ENCODE peak calls at places on chromosomes 2 and 18, in nine cellular contexts. D is fibroblast of lung, M is suprapubic skin, L is thoracic aorta, F is heart right ventricle, A is adrenal gland, S is mammary epithelial cell, E is neural progenitor cell, Z is lung. R is an unnamed sample. For H3K36me3, the result is how much of the 10 kb centered on the place peaks cover.

GRCh38 chr2:238286551-238286950 is 1.9 kb downstream of the PER2 start:
- DNase-seq in Z (peak), E (no peak), S (peak), D (peak), M (peak), L (peak), A (peak), F (peak), R (peak)

GRCh38 chr2:53767405-53768232 is at the start of gene CHAC2:
- DNase-seq in L (peak), Z (peak), S (peak), A (peak), E (peak), M (peak), F (peak), D (peak), R (peak)

GRCh38 chr2:145752091-145752806 is 1232.3 kb upstream of the ZEB2 start:
- DNase-seq in A (peak), F (peak), M (no peak), L (no peak), D (peak), S (peak), E (peak), Z (peak), R (peak)

GRCh38 chr2:109173311-109174171 is 44.5 kb downstream of the SH3RF3 start:
- DNase-seq in D (peak), M (peak), E (peak), L (peak), A (peak), Z (peak), F (peak), S (no peak), R (peak)

GRCh38 chr2:69694894-69695849 is 46.8 kb upstream of the ANXA4 start:
- DNase-seq in A (no peak), S (peak), D (peak), L (no peak), F (no peak), E (no peak), Z (no peak), M (no peak), R (no peak)

GRCh38 chr2:74317696-74318095 is 25.5 kb downstream of the SLC4A5 start:
- DNase-seq in L (no peak), E (no peak), D (no peak), S (no peak), M (no peak), A (no peak), Z (no peak), F (no peak), R (no peak)

GRCh38 chr2:42879116-42879705 is 86.8 kb upstream of the HAAO start:
- DNase-seq in E (no peak), M (no peak), D (no peak), F (no peak), S (no peak), L (no peak), A (no peak), Z (no peak), R (no peak)

GRCh38 chr18:79614211-79615028 is 65.2 kb upstream of the CTDP1 start:
- DNase-seq in S (no peak), D (no peak), L (no peak), A (no peak), Z (no peak), E (no peak), M (peak), F (no peak), R (no peak)

GRCh38 chr18:468841-469796 is 31.4 kb downstream of the COLEC12 start:
- DNase-seq in E (no peak), A (no peak), L (no peak), M (no peak), D (no peak), Z (no peak), S (no peak), F (no peak), R (no peak)

GRCh38 chr2:155377178-155377780 is 678.8 kb downstream of the KCNJ3 start:
- DNase-seq in M (no peak), F (no peak), Z (no peak), A (no peak), E (peak), D (peak), L (no peak), S (peak), R (no peak)

GRCh38 chr2:96537734-96538486 is 1.4 kb downstream of the ARID5A start:
- DNase-seq in D (no peak), Z (no peak), M (no peak), A (no peak), S (no peak), L (no peak), E (peak), F (peak), R (no peak)

GRCh38 chr2:67067656-67068055 is 329.5 kb upstream of the ETAA1 start:
- DNase-seq in A (no peak), L (no peak), Z (no peak), E (no peak), F (no peak), D (no peak), S (no peak), M (no peak), R (no peak)

GRCh38 chr2:165239230-165239629 is at the start of gene SCN2A:
- DNase-seq in Z (no peak), A (no peak), F (no peak), L (no peak), S (peak), E (peak), D (peak), M (no peak), R (no peak)

GRCh38 chr2:231590614-231591013 is 2.0 kb upstream of the TEX44 start:
- DNase-seq in E (no peak), L (no peak), D (no peak), M (no peak), F (no peak), A (no peak), Z (no peak), S (no peak), R (no peak)

GRCh38 chr18:37783771-37784170 is 218.2 kb upstream of the CELF4 start:
- DNase-seq in Z (no peak), D (no peak), A (no peak), F (no peak), S (no peak), M (no peak), E (no peak), L (no peak), R (no peak)

GRCh38 chr18:5155180-5155906 is 41.7 kb downstream of the AKAIN1 start:
- DNase-seq in Z (no peak), L (no peak), F (peak), M (no peak), E (no peak), S (no peak), D (no peak), A (no peak), R (no peak)

GRCh38 chr2:229486673-229487072 is 215.6 kb upstream of the PID1 start:
- DNase-seq in A (no peak), E (peak), M (no peak), F (no peak), L (no peak), Z (no peak), S (no peak), D (no peak), R (no peak)

GRCh38 chr2:218658671-218659257 is 659 bp downstream of the ZNF142 start:
- DNase-seq in E (peak), L (no peak), D (peak), F (no peak), A (no peak), M (no peak), Z (peak), S (peak), R (peak)
- TF ChIP-seq CTCF in E (peak), L (no peak), D (peak), F (no peak), A (peak), M (no peak), Z (peak), S (peak), R (no peak)

DNA sequence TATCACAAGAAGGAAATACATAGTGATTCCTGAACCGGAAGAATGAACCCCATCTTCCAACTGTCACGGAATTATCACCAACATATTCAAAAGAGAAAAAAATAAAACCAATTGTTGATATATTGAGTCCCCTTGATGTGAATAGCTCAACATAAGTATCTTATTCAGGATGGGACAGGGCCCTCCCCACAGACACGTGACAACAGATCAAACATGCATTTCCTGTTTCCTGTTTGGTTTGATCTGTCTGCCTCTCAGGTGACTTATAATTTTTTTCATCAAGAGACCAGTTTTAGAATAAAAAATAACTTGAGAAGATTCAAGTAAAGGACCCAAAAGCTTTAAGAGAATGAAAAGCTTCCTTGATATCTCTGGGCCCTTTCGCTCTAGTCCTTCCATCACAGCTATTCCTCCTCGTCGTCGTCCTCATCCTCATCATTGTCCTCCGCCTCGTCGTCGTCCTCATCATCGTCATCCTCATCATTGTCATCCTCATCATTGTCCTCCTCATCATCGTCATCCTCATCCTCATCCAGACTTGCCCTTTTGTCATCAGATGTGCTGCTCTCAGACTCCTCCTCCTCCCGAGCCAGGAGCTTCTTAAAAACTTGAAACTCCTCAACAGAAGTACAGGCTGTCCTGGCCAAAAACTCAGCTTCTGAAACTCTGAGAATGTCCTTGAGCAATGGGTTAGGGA is 6.3 kb downstream of the MTERF4 start:
- DNase-seq in Z (no peak), A (no peak), S (no peak), L (no peak), F (no peak), E (no peak), M (no peak), D (no peak), R (no peak)
- H3K36me3 ChIP-seq in Z (under half), A (under half), S (under half), L (half or more), F (half or more), E (under half), M (half or more), D (under half), R (under half)

GRCh38 chr2:49616800-49617199 is 462.5 kb upstream of the FSHR start:
- DNase-seq in L (no peak), S (peak), F (no peak), A (no peak), Z (no peak), M (no peak), D (peak), E (peak), R (peak)

GRCh38 chr2:49621014-49621413 is 466.7 kb upstream of the FSHR start:
- DNase-seq in D (no peak), A (no peak), Z (no peak), F (no peak), S (no peak), M (no peak), L (no peak), E (peak), R (no peak)

DNA sequence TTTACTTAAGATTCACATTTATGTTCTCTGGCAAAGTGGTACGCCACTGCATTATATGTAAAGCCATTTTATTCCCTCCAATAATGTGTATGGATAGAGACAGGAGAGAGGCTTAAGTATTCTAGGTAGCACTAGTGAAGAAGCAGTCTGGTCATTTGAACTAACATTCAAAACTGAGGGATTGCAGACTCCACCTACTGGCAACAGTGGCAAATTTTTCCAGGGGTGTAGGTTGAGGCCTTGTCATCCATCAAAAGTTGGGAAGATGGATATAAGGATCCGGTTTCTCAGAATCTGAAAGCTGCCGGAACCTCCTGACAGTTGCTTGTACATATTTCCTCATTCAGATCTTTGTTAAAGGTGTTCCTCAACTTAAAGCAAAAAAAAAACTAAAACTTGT is 465.5 kb upstream of the FSHR start:
- DNase-seq in D (no peak), S (no peak), Z (no peak), L (no peak), M (no peak), F (no peak), E (peak), A (no peak), R (no peak)
- TF ChIP-seq CTCF in D (no peak), S (no peak), Z (no peak), L (no peak), M (no peak), F (peak), E (peak), A (no peak), R (no peak)

DNA sequence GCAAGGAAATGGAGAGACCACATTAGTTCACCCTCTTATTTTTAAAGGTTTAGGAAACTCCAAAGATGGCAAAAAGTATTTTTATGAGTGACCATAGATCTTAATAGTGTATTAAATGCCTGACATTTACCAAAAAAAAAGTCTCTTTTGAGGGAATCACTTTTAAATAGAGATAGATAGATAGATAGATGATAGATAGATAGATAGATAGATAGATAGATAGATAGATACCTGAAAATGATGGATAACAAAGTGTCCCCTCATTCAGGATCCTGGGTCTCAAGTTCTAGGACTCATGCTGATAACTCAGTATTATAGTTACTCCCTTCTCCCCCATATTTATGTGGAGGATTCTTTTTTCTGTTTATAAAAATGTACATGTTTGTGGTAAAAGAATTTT is 52.8 kb downstream of the FARP2 start:
- DNase-seq in F (no peak), L (no peak), E (no peak), M (no peak), Z (no peak), D (no peak), S (no peak), A (no peak), R (no peak)
- H3K36me3 ChIP-seq in F (under half), L (under half), E (under half), M (half or more), Z (under half), D (under half), S (under half), A (under half), R (under half)

GRCh38 chr2:60644942-60645341 is 91.5 kb upstream of the BCL11A start:
- DNase-seq in E (no peak), A (no peak), F (peak), Z (no peak), S (no peak), D (no peak), L (no peak), M (no peak), R (no peak)

GRCh38 chr2:60643747-60644146 is 90.3 kb upstream of the BCL11A start:
- DNase-seq in F (no peak), A (no peak), E (no peak), D (no peak), S (no peak), L (no peak), Z (no peak), M (no peak), R (no peak)

DNA sequence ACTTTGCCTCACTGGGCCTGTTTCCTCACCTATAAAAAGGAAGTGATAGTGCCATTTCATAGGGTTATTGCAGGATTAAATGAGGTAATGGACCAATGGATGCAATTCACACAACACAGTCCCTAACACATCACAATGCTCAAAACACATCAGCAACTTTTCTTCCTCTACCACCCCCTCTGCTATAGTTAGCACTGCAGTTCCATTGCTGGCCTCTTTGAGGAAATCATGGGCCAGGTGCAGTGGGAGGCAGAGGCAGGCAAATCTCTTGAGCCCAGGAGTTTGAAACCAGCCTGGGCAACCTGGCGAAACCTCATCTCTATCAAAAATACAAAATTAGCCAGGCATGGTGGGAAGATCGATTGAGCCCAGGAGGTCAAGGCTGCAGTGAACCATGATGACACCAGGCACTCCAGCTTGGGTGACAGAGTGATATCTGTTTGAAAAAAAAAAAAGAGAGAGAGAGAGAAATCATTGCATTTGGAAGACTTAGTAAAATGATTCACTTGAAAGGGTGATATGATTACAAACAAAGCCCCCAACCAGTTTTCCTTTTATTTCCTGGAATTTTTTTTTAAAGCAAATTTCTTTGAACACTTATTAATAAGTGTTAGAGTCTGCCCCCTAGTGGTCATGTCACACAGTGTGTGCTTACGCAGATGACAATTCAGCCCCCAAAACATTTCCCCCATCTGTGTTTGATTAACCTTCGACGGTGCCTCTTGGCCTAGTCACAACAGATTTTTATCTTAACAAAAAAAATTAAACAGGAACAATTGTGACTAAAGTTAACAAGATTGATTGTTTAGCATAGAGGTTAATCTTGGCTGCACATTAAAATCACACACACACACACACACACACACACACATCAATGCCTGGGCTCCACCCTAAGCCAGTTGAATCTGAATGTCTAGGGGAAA is 88.7 kb upstream of the BCL11A start:
- DNase-seq in A (peak), E (peak), F (no peak), Z (no peak), S (peak), M (no peak), L (no peak), D (peak), R (peak)
- TF ChIP-seq CTCF in A (peak), E (peak), F (peak), Z (no peak), S (peak), M (peak), L (peak), D (peak), R (peak)

GRCh38 chr2:24768601-24769000 is 24.6 kb downstream of the PTRHD1 start:
- DNase-seq in L (no peak), Z (no peak), E (no peak), M (no peak), A (peak), D (no peak), S (no peak), F (peak), R (no peak)
- H3K36me3 ChIP-seq in L (under half), Z (under half), E (under half), M (under half), A (under half), D (under half), S (under half), F (under half), R (under half)

GRCh38 chr2:123785332-123785731 is 239.8 kb upstream of the CNTNAP5 start:
- DNase-seq in L (no peak), M (no peak), F (no peak), Z (no peak), A (no peak), E (no peak), D (no peak), S (no peak), R (no peak)
- TF ChIP-seq CTCF in L (no peak), M (no peak), F (no peak), Z (no peak), A (no peak), E (no peak), D (no peak), S (no peak), R (no peak)

GRCh38 chr2:199955339-199956061 is at the start of the genes MAIP1 and TYW5:
- DNase-seq in L (peak), E (peak), Z (peak), D (peak), M (peak), S (peak), A (peak), F (peak), R (peak)

GRCh38 chr2:199962203-199962602 is 6.8 kb downstream of the MAIP1 start:
- DNase-seq in S (no peak), A (no peak), D (no peak), Z (no peak), L (no peak), F (no peak), E (no peak), M (no peak), R (no peak)

GRCh38 chr2:199955007-199955338 is 318 bp downstream of the TYW5 start:
- DNase-seq in A (no peak), E (peak), L (no peak), M (no peak), F (no peak), S (no peak), D (no peak), Z (no peak), R (no peak)

GRCh38 chr2:199956062-199956380 is 639 bp downstream of the MAIP1 start:
- DNase-seq in Z (no peak), F (no peak), E (peak), M (no peak), S (no peak), A (no peak), D (no peak), L (no peak), R (no peak)

GRCh38 chr2:199958014-199958413 is 2.6 kb downstream of the MAIP1 start:
- DNase-seq in S (no peak), E (no peak), Z (no peak), D (no peak), M (no peak), A (no peak), L (no peak), F (no peak), R (no peak)
- H3K36me3 ChIP-seq in S (under half), E (under half), Z (under half), D (under half), M (under half), A (under half), L (under half), F (under half), R (under half)

GRCh38 chr18:68177807-68178702 is 536.9 kb downstream of the TMX3 start:
- DNase-seq in Z (no peak), S (peak), L (no peak), A (no peak), M (no peak), F (no peak), D (peak), E (no peak), R (peak)
- TF ChIP-seq CTCF in Z (no peak), S (no peak), L (no peak), A (no peak), M (no peak), F (no peak), D (no peak), E (no peak), R (no peak)

GRCh38 chr2:201158111-201158929 is 24.6 kb upstream of the CASP10 start:
- DNase-seq in A (peak), L (no peak), F (peak), S (peak), M (no peak), Z (peak), D (peak), E (peak), R (peak)
- H3K36me3 ChIP-seq in A (under half), L (half or more), F (half or more), S (under half), M (half or more), Z (half or more), D (under half), E (under half), R (under half)

R was measured in body of pancreas.